ENCODE peak calls at places on chromosomes 12 and 14, in seven cellular contexts. U is uterus, D is sigmoid colon, F is breast epithelium, A is heart left ventricle, R is tibial nerve, P is body of pancreas. X is an unnamed sample.

GRCh38 chr12:57129311-57130288 is 1.3 kb downstream of the LRP1 start:
- DNase-seq in U (peak), D (peak), F (no peak), A (no peak), R (no peak), P (peak), X (peak)

GRCh38 chr14:23831591-23831990 is 122.0 kb upstream of the DHRS4 start:
- DNase-seq in U (no peak), D (no peak), F (no peak), A (no peak), R (no peak), P (peak), X (no peak)

GRCh38 chr14:28754209-28754985 is 12.2 kb upstream of the FOXG1 start:
- DNase-seq in U (no peak), D (no peak), F (no peak), A (no peak), R (no peak), P (peak), X (no peak)

GRCh38 chr12:56574210-56574609 is 52.6 kb downstream of the RBMS2 start:
- DNase-seq in U (no peak), D (no peak), F (no peak), A (no peak), R (no peak), P (no peak), X (no peak)

GRCh38 chr14:61500046-61500445 is 178.7 kb downstream of the PRKCH start:
- DNase-seq in U (no peak), D (no peak), F (no peak), A (no peak), R (no peak), P (no peak), X (no peak)

GRCh38 chr12:94262228-94263010 is 114.0 kb downstream of the PLXNC1 start:
- DNase-seq in U (peak), D (peak), F (peak), A (peak), R (peak), P (peak), X (peak)

GRCh38 chr12:22866406-22866805 is 241.4 kb downstream of the ETNK1 start:
- DNase-seq in U (no peak), D (no peak), F (no peak), A (no peak), R (no peak), P (no peak), X (no peak)

GRCh38 chr14:23984891-23985607 is 3.7 kb upstream of the DHRS4L2 start:
- DNase-seq in U (no peak), D (no peak), F (no peak), A (no peak), R (no peak), P (no peak), X (peak)

GRCh38 chr12:124392271-124392990 is 97.5 kb downstream of the RFLNA start:
- DNase-seq in U (no peak), D (no peak), F (no peak), A (no peak), R (no peak), P (peak), X (no peak)

GRCh38 chr14:59224341-59224740 is 35.9 kb downstream of the DAAM1 start:
- DNase-seq in U (no peak), D (no peak), F (no peak), A (no peak), R (no peak), P (no peak), X (no peak)

GRCh38 chr12:68963456-68963859 is 30.5 kb upstream of the CPM start:
- DNase-seq in U (no peak), D (no peak), F (no peak), A (no peak), R (no peak), P (no peak), X (no peak)

GRCh38 chr12:49332441-49332861 is 4.5 kb downstream of the C1QL4 start:
- DNase-seq in U (no peak), D (peak), F (no peak), A (no peak), R (no peak), P (no peak), X (no peak)

GRCh38 chr12:57717131-57717530 is 21.4 kb downstream of the AGAP2 start:
- DNase-seq in U (no peak), D (no peak), F (no peak), A (no peak), R (no peak), P (no peak), X (no peak)

GRCh38 chr14:61940669-61941420 is 178.6 kb downstream of the SNAPC1 start:
- DNase-seq in U (no peak), D (no peak), F (no peak), A (no peak), R (no peak), P (no peak), X (no peak)

GRCh38 chr12:32671930-32672785 is 6.9 kb upstream of the DNM1L start:
- DNase-seq in U (no peak), D (no peak), F (no peak), A (no peak), R (no peak), P (peak), X (peak)

GRCh38 chr14:96108061-96108795 is 69.1 kb downstream of the C14orf132 start:
- DNase-seq in U (no peak), D (no peak), F (no peak), A (no peak), R (no peak), P (no peak), X (no peak)

GRCh38 chr12:9649532-9649940 is 20.0 kb upstream of the CLEC2D start:
- DNase-seq in U (no peak), D (no peak), F (no peak), A (no peak), R (no peak), P (no peak), X (no peak)

GRCh38 chr12:11798856-11799530 is 149.5 kb downstream of the ETV6 start:
- DNase-seq in U (no peak), D (no peak), F (no peak), A (no peak), R (no peak), P (no peak), X (no peak)

GRCh38 chr14:102592969-102593840 is 756 bp downstream of the RCOR1 start:
- DNase-seq in U (peak), D (peak), F (peak), A (peak), R (peak), P (peak), X (peak)

GRCh38 chr12:49853671-49854070 is 10.8 kb upstream of the BCDIN3D start:
- DNase-seq in U (no peak), D (no peak), F (no peak), A (no peak), R (no peak), P (no peak), X (no peak)

GRCh38 chr14:76908834-76909233 is 82.6 kb downstream of the LRRC74A start:
- DNase-seq in U (no peak), D (no peak), F (no peak), A (no peak), R (no peak), P (peak), X (no peak)

GRCh38 chr14:85811340-85811739 is 281.4 kb downstream of the FLRT2 start:
- DNase-seq in U (no peak), D (no peak), F (no peak), A (no peak), R (no peak), P (no peak), X (no peak)

GRCh38 chr12:103930787-103931536 is 752 bp downstream of the HSP90B1 start:
- DNase-seq in U (peak), D (peak), F (no peak), A (peak), R (no peak), P (peak), X (peak)

GRCh38 chr14:23604675-23605170 is 26.1 kb upstream of the JPH4 start:
- DNase-seq in U (no peak), D (peak), F (no peak), A (no peak), R (no peak), P (no peak), X (no peak)

GRCh38 chr12:1835178-1836131 is 15.1 kb downstream of the LRTM2 start:
- DNase-seq in U (no peak), D (peak), F (no peak), A (peak), R (no peak), P (no peak), X (no peak)

DNA sequence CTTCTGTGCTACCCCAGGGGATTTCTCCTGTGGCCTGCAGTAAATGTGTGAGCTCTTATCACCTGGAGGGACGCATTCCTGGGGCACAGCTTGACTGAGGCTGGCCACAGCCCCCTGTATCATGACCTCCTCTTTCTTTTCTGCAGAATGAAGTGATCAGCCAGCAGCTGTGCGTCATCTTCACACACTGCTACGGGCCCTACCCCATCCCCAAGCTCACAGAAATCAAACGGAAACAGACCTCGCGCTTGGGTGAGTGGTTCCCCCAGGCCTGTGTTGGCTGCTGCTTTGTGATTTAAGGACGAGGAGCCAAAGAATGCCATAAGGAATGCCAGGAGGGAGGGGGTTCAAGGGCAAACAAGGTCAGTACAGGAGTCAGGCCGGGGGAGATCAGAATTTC is 50.5 kb upstream of the PWP1 start:
- DNase-seq in U (no peak), D (no peak), F (no peak), A (no peak), R (no peak), P (no peak), X (no peak)
- H3K27ac ChIP-seq in U (no peak), D (no peak), F (no peak), A (no peak), R (no peak), P (no peak), X (no peak)

DNA sequence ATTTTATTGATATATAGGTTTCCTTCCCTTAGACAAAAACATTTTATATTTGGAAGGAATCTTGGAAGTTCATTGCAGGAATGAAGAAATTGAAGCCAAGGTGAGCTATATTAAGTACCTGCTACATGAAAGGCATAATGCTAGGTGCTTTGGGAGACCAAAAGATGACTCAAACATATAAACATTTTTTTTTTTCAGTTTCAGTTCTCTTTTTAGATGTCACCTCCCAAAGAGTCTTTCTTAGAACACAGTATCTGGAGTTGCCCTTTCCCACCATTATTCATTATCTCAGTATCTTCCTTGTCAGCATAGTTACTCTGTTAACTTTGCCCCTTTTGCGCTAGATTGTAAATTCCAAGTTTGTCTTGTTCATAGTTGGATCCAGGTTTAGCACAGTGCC is 1.1 kb downstream of the LIN52 start:
- DNase-seq in U (no peak), D (no peak), F (no peak), A (no peak), R (no peak), P (no peak), X (no peak)
- H3K4me3 ChIP-seq in U (peak), D (no peak), F (peak), A (peak), R (no peak), P (peak), X (peak)

DNA sequence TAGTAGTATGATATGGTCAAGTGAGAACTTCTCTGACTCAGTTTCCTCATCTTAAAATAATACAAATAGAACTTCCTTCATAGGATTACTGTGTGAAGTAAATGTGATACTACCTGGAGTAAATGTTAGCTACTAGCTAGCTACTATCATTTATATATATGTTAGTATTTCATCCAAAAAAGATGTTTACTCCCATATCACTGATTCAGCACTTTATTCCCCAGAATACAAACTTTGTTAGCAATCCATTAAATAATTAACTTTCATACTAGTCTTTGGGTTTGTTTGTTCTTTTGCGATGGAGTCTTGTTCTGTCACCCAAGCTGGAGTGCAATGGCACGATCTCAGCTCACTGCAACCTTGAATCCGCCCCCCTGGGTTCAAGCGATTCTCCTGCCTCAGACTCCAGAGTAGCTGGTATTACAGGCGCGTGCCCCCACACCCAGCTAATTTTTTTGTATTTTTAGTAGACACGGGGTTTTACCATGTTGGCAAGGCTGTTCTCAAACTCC is 8.4 kb downstream of the SBNO1 start:
- DNase-seq in U (no peak), D (no peak), F (no peak), A (no peak), R (no peak), P (no peak), X (no peak)
- TF ChIP-seq POLR2A in U (no peak), D (no peak), F (no peak), A (no peak), R (no peak), P (no peak), X (no peak)

GRCh38 chr12:6199531-6200265 is 502 bp upstream of the CD9 start:
- DNase-seq in U (peak), D (peak), F (peak), A (no peak), R (no peak), P (peak), X (no peak)

GRCh38 chr12:6201775-6202292 is 1.6 kb downstream of the CD9 start:
- DNase-seq in U (no peak), D (no peak), F (no peak), A (no peak), R (no peak), P (no peak), X (no peak)

GRCh38 chr12:6199211-6199530 is 1.0 kb upstream of the CD9 start:
- DNase-seq in U (no peak), D (no peak), F (no peak), A (no peak), R (no peak), P (no peak), X (no peak)

GRCh38 chr12:6201199-6201608 is 1.0 kb downstream of the CD9 start:
- DNase-seq in U (no peak), D (peak), F (peak), A (no peak), R (no peak), P (peak), X (no peak)

DNA sequence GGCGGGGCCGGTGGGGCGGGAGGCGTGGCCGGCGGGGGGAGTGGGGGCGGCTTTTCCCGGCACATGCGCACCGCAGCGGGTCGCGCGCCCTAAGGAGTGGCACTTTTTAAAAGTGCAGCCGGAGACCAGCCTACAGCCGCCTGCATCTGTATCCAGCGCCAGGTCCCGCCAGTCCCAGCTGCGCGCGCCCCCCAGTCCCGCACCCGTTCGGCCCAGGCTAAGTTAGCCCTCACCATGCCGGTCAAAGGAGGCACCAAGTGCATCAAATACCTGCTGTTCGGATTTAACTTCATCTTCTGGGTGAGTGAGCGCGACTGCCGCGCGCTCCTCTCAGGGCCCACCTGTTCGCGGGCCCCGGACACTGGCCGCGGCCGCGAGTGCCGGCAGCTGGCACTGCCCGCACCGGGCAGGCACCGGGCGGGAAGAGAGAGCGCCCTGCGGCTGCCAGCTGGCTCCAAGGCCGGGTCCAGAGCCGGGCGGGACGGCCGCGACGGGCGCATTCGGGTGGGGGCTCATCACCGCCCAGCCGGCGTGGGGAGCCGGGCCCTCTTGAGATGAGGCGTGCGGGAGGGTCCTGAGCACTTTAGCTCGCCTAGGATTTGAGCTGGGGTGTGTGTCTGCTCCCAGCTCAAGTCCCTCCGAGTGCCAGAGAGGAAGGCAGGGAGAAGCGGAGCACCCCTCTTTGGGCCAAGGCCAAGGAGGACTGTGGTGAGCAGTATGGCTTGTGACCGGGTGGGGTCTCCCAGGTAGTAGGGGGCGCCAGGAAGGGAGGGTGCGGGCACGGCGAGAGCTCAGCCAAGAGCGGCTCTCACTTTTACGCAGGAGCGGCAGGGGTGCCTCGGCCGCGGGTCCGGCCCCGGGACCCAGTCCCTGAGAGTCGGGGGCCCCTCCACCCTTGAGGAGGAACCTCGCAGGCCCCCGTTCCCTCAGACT is at the start of gene CD9:
- DNase-seq in U (peak), D (peak), F (peak), A (peak), R (peak), P (peak), X (peak)
- H3K27ac ChIP-seq in U (peak), D (peak), F (peak), A (peak), R (peak), P (peak), X (peak)

GRCh38 chr14:50344831-50345563 is 32.9 kb downstream of the DMAC2L start:
- DNase-seq in U (no peak), D (no peak), F (no peak), A (no peak), R (no peak), P (no peak), X (no peak)
- H3K4me3 ChIP-seq in U (no peak), D (no peak), F (no peak), A (no peak), R (no peak), P (no peak), X (no peak)

GRCh38 chr14:36520601-36521525 is 831 bp upstream of the NKX2-1 start:
- DNase-seq in U (no peak), D (no peak), F (no peak), A (no peak), R (no peak), P (no peak), X (no peak)

GRCh38 chr14:36518031-36518585 is 1.9 kb downstream of the NKX2-1 start:
- DNase-seq in U (no peak), D (no peak), F (no peak), A (no peak), R (no peak), P (no peak), X (no peak)

GRCh38 chr14:36521598-36522345 is 1.7 kb upstream of the NKX2-1 start:
- DNase-seq in U (no peak), D (no peak), F (no peak), A (no peak), R (no peak), P (no peak), X (no peak)

GRCh38 chr14:36518586-36519430 is 1.2 kb downstream of the NKX2-1 start:
- DNase-seq in U (no peak), D (no peak), F (no peak), A (no peak), R (no peak), P (no peak), X (no peak)

GRCh38 chr14:36519431-36520321 is at the start of gene NKX2-1:
- DNase-seq in U (no peak), D (no peak), F (no peak), A (no peak), R (no peak), P (no peak), X (no peak)
- TF ChIP-seq POLR2A in U (no peak), D (no peak), F (no peak), A (no peak), R (no peak), P (no peak), X (no peak)

DNA sequence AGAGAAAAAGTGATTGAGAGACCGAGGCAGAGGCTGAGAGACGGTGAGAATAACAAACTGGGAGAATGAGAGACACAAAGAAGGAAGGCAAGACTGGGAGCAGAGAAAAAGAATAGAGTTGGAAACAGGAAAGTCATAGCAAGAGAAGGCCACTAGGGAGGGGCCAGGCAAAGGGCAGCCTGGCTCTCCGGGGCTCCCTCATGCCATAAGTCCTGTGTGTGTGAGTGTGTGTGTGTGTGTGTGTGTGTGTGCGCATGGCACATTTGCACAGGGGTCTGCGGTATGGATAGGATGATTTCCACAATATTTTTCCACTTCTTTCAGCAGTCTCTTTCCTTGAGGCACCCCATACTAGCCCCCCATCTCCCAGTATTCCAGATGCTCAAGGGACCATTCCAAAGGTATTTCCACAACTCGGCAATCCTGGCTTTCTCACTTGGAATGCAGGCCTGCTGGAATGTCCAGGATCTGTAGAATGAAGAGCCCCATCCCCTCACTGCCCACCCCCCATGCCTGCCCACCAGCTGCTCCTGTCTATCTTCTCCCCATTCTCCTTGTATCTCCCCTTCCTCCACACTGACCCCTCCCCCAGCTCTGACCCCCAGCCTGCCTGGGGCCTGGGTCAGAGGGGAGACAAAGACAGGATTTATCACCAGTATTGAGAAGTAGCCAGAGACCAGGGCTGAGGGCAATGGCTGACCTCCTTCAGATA is 9.0 kb downstream of the GPR84 start:
- DNase-seq in U (no peak), D (no peak), F (no peak), A (no peak), R (no peak), P (no peak), X (no peak)
- H3K27ac ChIP-seq in U (peak), D (peak), F (peak), A (peak), R (no peak), P (peak), X (no peak)

GRCh38 chr12:12892670-12893290 is 1.4 kb downstream of the GPRC5A start:
- DNase-seq in U (no peak), D (no peak), F (no peak), A (no peak), R (no peak), P (no peak), X (no peak)
- H3K4me3 ChIP-seq in U (peak), D (no peak), F (peak), A (no peak), R (no peak), P (no peak), X (no peak)

GRCh38 chr12:133080619-133081407 is at the start of gene ZNF140:
- DNase-seq in U (peak), D (peak), F (peak), A (peak), R (peak), P (peak), X (peak)
- TF ChIP-seq POLR2A in U (peak), D (peak), F (peak), A (no peak), R (no peak), P (peak), X (peak)

GRCh38 chr12:90828621-90829020 is 126.4 kb downstream of the CCER1 start:
- DNase-seq in U (no peak), D (no peak), F (no peak), A (no peak), R (no peak), P (no peak), X (no peak)
- H3K27ac ChIP-seq in U (no peak), D (no peak), F (no peak), A (no peak), R (no peak), P (no peak), X (no peak)

X was measured in gastrocnemius medialis.